ENCODE peak calls at places on chromosomes 16 and 17, in four cellular contexts. One of them, this sample, is unnamed.

GRCh38 chr17:8801135-8801840 is 2.1 kb upstream of the MFSD6L start:
- DNase-seq in heart left ventricle: no peak
- DNase-seq in upper lobe of right lung: no peak
- DNase-seq in mucosa of gallbladder: no peak
- DNase-seq in this sample: no peak

GRCh38 chr17:7833795-7834553 is at the start of gene KDM6B:
- DNase-seq in upper lobe of right lung: peak
- DNase-seq in mucosa of gallbladder: peak
- DNase-seq in heart left ventricle: peak
- DNase-seq in this sample: peak

GRCh38 chr17:35934760-35935159 is 4.2 kb upstream of the RDM1 start:
- DNase-seq in mucosa of gallbladder: peak
- DNase-seq in heart left ventricle: no peak
- DNase-seq in upper lobe of right lung: no peak
- DNase-seq in this sample: no peak

GRCh38 chr16:4415538-4416199 is 727 bp downstream of the CORO7 start:
- DNase-seq in heart left ventricle: no peak
- DNase-seq in mucosa of gallbladder: peak
- DNase-seq in upper lobe of right lung: peak
- DNase-seq in this sample: peak

GRCh38 chr17:54194268-54194667 is 371.5 kb downstream of the KIF2B start:
- DNase-seq in upper lobe of right lung: no peak
- DNase-seq in mucosa of gallbladder: no peak
- DNase-seq in heart left ventricle: no peak
- DNase-seq in this sample: no peak

GRCh38 chr17:77507116-77507885 is 366.5 kb downstream of the SEC14L1 start:
- DNase-seq in upper lobe of right lung: peak
- DNase-seq in mucosa of gallbladder: no peak
- DNase-seq in heart left ventricle: peak
- DNase-seq in this sample: no peak

GRCh38 chr16:56669005-56669839 is at the start of gene MT1H:
- DNase-seq in mucosa of gallbladder: no peak
- DNase-seq in heart left ventricle: no peak
- DNase-seq in upper lobe of right lung: no peak
- DNase-seq in this sample: no peak

GRCh38 chr16:86663691-86664517 is 85.6 kb downstream of the FOXL1 start:
- DNase-seq in heart left ventricle: no peak
- DNase-seq in mucosa of gallbladder: no peak
- DNase-seq in upper lobe of right lung: no peak
- DNase-seq in this sample: peak

GRCh38 chr16:56576585-56577299 is 11.9 kb downstream of the MT4 start:
- DNase-seq in upper lobe of right lung: peak
- DNase-seq in mucosa of gallbladder: peak
- DNase-seq in heart left ventricle: peak
- DNase-seq in this sample: peak

GRCh38 chr17:19341211-19341631 is 21.3 kb downstream of the B9D1 start:
- DNase-seq in heart left ventricle: no peak
- DNase-seq in mucosa of gallbladder: no peak
- DNase-seq in upper lobe of right lung: peak
- DNase-seq in this sample: no peak

GRCh38 chr17:59423137-59423703 is 91.8 kb downstream of the YPEL2 start:
- DNase-seq in mucosa of gallbladder: peak
- DNase-seq in upper lobe of right lung: no peak
- DNase-seq in heart left ventricle: peak
- DNase-seq in this sample: peak

GRCh38 chr16:65754799-65755691 is 611.4 kb upstream of the CDH5 start:
- DNase-seq in heart left ventricle: no peak
- DNase-seq in upper lobe of right lung: no peak
- DNase-seq in mucosa of gallbladder: peak
- DNase-seq in this sample: no peak

GRCh38 chr17:77824102-77824779 is 134.3 kb upstream of the TNRC6C start:
- DNase-seq in mucosa of gallbladder: no peak
- DNase-seq in heart left ventricle: no peak
- DNase-seq in upper lobe of right lung: peak
- DNase-seq in this sample: no peak

GRCh38 chr16:4376126-4376819 is 4.6 kb downstream of the VASN start:
- DNase-seq in mucosa of gallbladder: peak
- DNase-seq in heart left ventricle: peak
- DNase-seq in upper lobe of right lung: peak
- DNase-seq in this sample: no peak

This sample was measured in endothelial cell of umbilical vein.